ENCODE peak calls at places on chromosomes 1 and 21, in seven cellular contexts. S is WTC11; I is HT1080; U is H54; D is HFFc6; B is stimulated activated CD4-positive, alpha-beta T cell treated with anti-CD3 and anti-CD28 coated beads, TNF-alpha, amount 100 ng/mL, for 4 hours; H is activated T-helper 1 cell treated with anti-CD3 and anti-CD28 coated beads, Interleukin-12 subunit alpha, Interleukin-12 subunit beta, Interleukin-2, Interleukin-4 antibody, amounts not matched to agents 30 ng/mL and 10 ng/mL and 1 ng/mL, durations not matched to agents 14 hours and 24 hours and 36 hours. T is an unnamed sample.

GRCh38 chr21:29196664-29197052 is 66.2 kb downstream of the MAP3K7CL start:
- DNase-seq in I (no peak), H (no peak), S (no peak), U (no peak), D (no peak), B (no peak), T (no peak)

GRCh38 chr1:105736349-105736748 is 1320.1 kb upstream of the PRMT6 start:
- DNase-seq in I (no peak), B (no peak), U (no peak), H (no peak), D (no peak), S (no peak), T (no peak)

GRCh38 chr1:196897158-196897828 is 9.4 kb downstream of the CFHR4 start:
- DNase-seq in S (peak), H (no peak), D (no peak), U (no peak), I (no peak), B (no peak), T (no peak)

GRCh38 chr1:3373175-3373574 is 81.3 kb upstream of the ARHGEF16 start:
- DNase-seq in S (no peak), I (no peak), D (no peak), U (no peak), B (no peak), H (no peak), T (no peak)

GRCh38 chr1:21292991-21293536 is 2.8 kb upstream of the ECE1 start:
- DNase-seq in U (no peak), D (no peak), H (peak), B (no peak), I (no peak), S (no peak), T (no peak)

GRCh38 chr1:22731924-22732522 is 21.4 kb downstream of the EPHB2 start:
- DNase-seq in H (no peak), D (no peak), I (no peak), S (peak), B (no peak), U (no peak), T (peak)

GRCh38 chr1:16979475-16980327 is 719 bp downstream of the MFAP2 start:
- DNase-seq in H (no peak), U (no peak), I (no peak), S (peak), B (no peak), D (no peak), T (no peak)

GRCh38 chr1:186807162-186807561 is 21.6 kb upstream of the PLA2G4A start:
- DNase-seq in U (no peak), D (no peak), B (no peak), I (no peak), H (no peak), S (no peak), T (no peak)

GRCh38 chr1:217534566-217534965 is 96.3 kb downstream of the GPATCH2 start:
- DNase-seq in I (no peak), U (no peak), D (no peak), H (no peak), S (no peak), B (no peak), T (no peak)

GRCh38 chr1:158992787-158993312 is 16.9 kb upstream of the IFI16 start:
- DNase-seq in U (no peak), D (no peak), S (no peak), I (no peak), B (no peak), H (no peak), T (no peak)

GRCh38 chr1:162590101-162590500 is 28.6 kb downstream of the UAP1 start:
- DNase-seq in H (no peak), D (no peak), B (no peak), I (peak), U (no peak), S (no peak), T (no peak)

GRCh38 chr1:62295921-62296451 is 23.2 kb downstream of the KANK4 start:
- DNase-seq in D (peak), S (no peak), U (no peak), H (no peak), B (no peak), I (peak), T (no peak)

GRCh38 chr1:203769505-203770343 is 4.7 kb downstream of the LAX1 start:
- DNase-seq in U (no peak), H (no peak), I (peak), S (no peak), D (peak), B (no peak), T (peak)

GRCh38 chr21:15289896-15290841 is 225.4 kb upstream of the NRIP1 start:
- DNase-seq in I (no peak), U (peak), H (no peak), B (no peak), D (no peak), S (peak), T (peak)

T was measured in trophoblast cell.